ENCODE peak calls at places on chromosomes 13 and 19, in ten cellular contexts. H is hypothalamus; Z is endothelial cell; I is left kidney; F is stimulated activated CD8-positive, alpha-beta memory T cell treated with anti-CD3 and anti-CD28 coated beads, Interleukin-7, amount 100 ng/mL, for 24 hours; Q is NCI-H1092; T is iPS-NIHi11; E is mucosa of descending colon; S is AML-193; L is activated gamma-delta T cell treated with anti-CD3 and anti-CD28 coated beads, Interleukin-2, amount 50 U/mL, for 16 hours. B is an unnamed sample.

GRCh38 chr13:101230271-101230890 is 185.9 kb downstream of the NALCN start:
- DNase-seq in E (no peak), L (no peak), F (no peak), Q (no peak), I (peak; percentile 6), T (no peak), H (no peak), S (no peak), Z (no peak), B (no peak)

GRCh38 chr13:61777281-61777680 is 361.6 kb upstream of the PCDH20 start:
- DNase-seq in I (peak; percentile 4), S (no peak), Q (no peak), F (no peak), L (no peak), H (no peak), T (peak; percentile 5), Z (no peak), E (no peak), B (no peak)

GRCh38 chr13:71517004-71517403 is 350.0 kb downstream of the DACH1 start:
- DNase-seq in Q (no peak), T (no peak), L (no peak), Z (no peak), I (no peak), F (no peak), S (no peak), E (no peak), H (no peak), B (no peak)

GRCh38 chr13:41075034-41075433 is 13.7 kb downstream of the WBP4 start:
- DNase-seq in L (peak; percentile 2), Z (peak; percentile 19), I (peak; percentile 61), E (no peak), H (no peak), T (peak; percentile 46), F (no peak), S (peak; percentile 57), Q (no peak), B (no peak)

GRCh38 chr19:9295411-9295849 is 14.2 kb downstream of the ZNF699 start:
- DNase-seq in E (no peak), L (no peak), Z (no peak), S (no peak), Q (no peak), F (no peak), H (no peak), I (no peak), T (no peak), B (no peak)

GRCh38 chr19:8304841-8305621 is 3.1 kb downstream of the CD320 start:
- DNase-seq in H (no peak), I (peak; percentile 40), Z (peak; percentile 43), F (no peak), T (peak; percentile 94), E (peak; percentile 51), S (no peak), L (no peak), Q (no peak), B (no peak)

GRCh38 chr19:51571599-51571998 is 516 bp downstream of the ZNF175 start:
- DNase-seq in S (no peak), F (no peak), E (no peak), I (peak; percentile 17), Z (no peak), H (no peak), Q (no peak), L (no peak), T (no peak), B (no peak)

GRCh38 chr19:30069535-30070197 is 127.6 kb downstream of the URI1 start:
- DNase-seq in F (no peak), I (peak; percentile 19), S (no peak), L (no peak), E (no peak), Z (no peak), H (no peak), T (no peak), Q (no peak), B (no peak)

GRCh38 chr13:20247403-20247802 is 15.3 kb upstream of the GJB6 start:
- DNase-seq in H (no peak), Z (no peak), S (no peak), F (no peak), I (no peak), E (peak; percentile 40), L (no peak), Q (no peak), T (no peak), B (no peak)

GRCh38 chr13:50948576-50948975 is 39.0 kb downstream of the RNASEH2B start:
- DNase-seq in H (no peak), T (no peak), S (no peak), E (no peak), L (no peak), Q (no peak), Z (no peak), I (no peak), F (no peak), B (no peak)

GRCh38 chr13:32134241-32134801 is 102.7 kb downstream of the FRY start:
- DNase-seq in T (no peak), Q (no peak), E (no peak), H (no peak), I (no peak), L (no peak), S (no peak), F (no peak), Z (no peak), B (no peak)

GRCh38 chr19:13024958-13025653 is 29.8 kb downstream of the NFIX start:
- DNase-seq in Z (peak; percentile 50), L (no peak), T (no peak), I (peak; percentile 38), Q (no peak), E (peak; percentile 68), S (no peak), F (no peak), H (no peak), B (no peak)

GRCh38 chr13:49020940-49021548 is 45.3 kb downstream of the FNDC3A start:
- DNase-seq in F (no peak), Q (no peak), L (no peak), I (no peak), S (no peak), H (no peak), E (no peak), T (peak; percentile 33), Z (no peak), B (no peak)

GRCh38 chr13:23428183-23428528 is 5.3 kb downstream of the SACS start:
- DNase-seq in Z (no peak), E (no peak), L (no peak), S (no peak), F (no peak), I (no peak), H (no peak), Q (no peak), T (no peak), B (no peak)

GRCh38 chr19:16588824-16589577 is 16.8 kb upstream of the SLC35E1 start:
- DNase-seq in Q (no peak), H (no peak), L (no peak), T (no peak), F (no peak), Z (no peak), I (peak; percentile 27), E (no peak), S (no peak), B (no peak)

GRCh38 chr13:26660185-26660584 is 100.4 kb downstream of the GPR12 start:
- DNase-seq in Z (no peak), E (no peak), L (no peak), S (no peak), T (no peak), Q (no peak), H (no peak), F (no peak), I (no peak), B (no peak)

GRCh38 chr19:18020212-18021067 is 12.5 kb downstream of the ARRDC2 start:
- DNase-seq in Z (no peak), I (no peak), E (peak; percentile 72), F (no peak), T (peak; percentile 44), Q (no peak), H (peak; percentile 75), L (no peak), S (no peak), B (no peak)

GRCh38 chr19:5193192-5193591 is 147.4 kb downstream of the PTPRS start:
- DNase-seq in T (peak; percentile 85), E (no peak), S (no peak), I (peak; percentile 51), F (no peak), Q (peak; percentile 62), Z (no peak), L (no peak), H (no peak), B (no peak)

GRCh38 chr13:92805766-92806165 is 420.8 kb upstream of the GPC6 start:
- DNase-seq in H (no peak), T (no peak), Z (no peak), F (no peak), I (no peak), S (no peak), L (no peak), Q (no peak), E (no peak), B (no peak)

GRCh38 chr13:42396501-42396900 is 124.5 kb downstream of the AKAP11 start:
- DNase-seq in E (peak; percentile 38), S (no peak), L (no peak), H (no peak), F (no peak), T (no peak), Q (no peak), Z (no peak), I (no peak), B (peak; percentile 26)

GRCh38 chr13:41597348-41598041 is 140.1 kb downstream of the RGCC start:
- DNase-seq in S (no peak), L (no peak), E (no peak), H (no peak), F (no peak), I (no peak), Q (no peak), Z (no peak), T (no peak), B (no peak)

GRCh38 chr19:30791116-30791515 is 418.9 kb downstream of the ZNF536 start:
- DNase-seq in T (no peak), L (no peak), E (no peak), Z (no peak), H (no peak), I (no peak), S (no peak), F (no peak), Q (no peak), B (no peak)

GRCh38 chr19:33175886-33176669 is 18.1 kb upstream of the LRP3 start:
- DNase-seq in T (peak; percentile 63), H (no peak), Q (no peak), L (no peak), F (peak; percentile 10), E (peak; percentile 43), S (peak; percentile 22), I (peak; percentile 66), Z (no peak), B (peak; percentile 17)

GRCh38 chr13:114035583-114036501 is 62.0 kb upstream of the C13orf46 start:
- DNase-seq in Z (peak; percentile 47), F (no peak), T (no peak), E (no peak), I (peak; percentile 82), L (no peak), S (no peak), Q (no peak), H (peak; percentile 78), B (no peak)

GRCh38 chr13:74129500-74130144 is 4.6 kb downstream of the KLF12 start:
- DNase-seq in F (no peak), H (no peak), T (no peak), Q (no peak), L (peak; percentile 4), S (no peak), Z (no peak), E (peak; percentile 57), I (no peak), B (no peak)

GRCh38 chr19:14073925-14074838 is 1.6 kb downstream of the MISP3 start:
- DNase-seq in H (peak; percentile 44), F (no peak), S (no peak), T (no peak), I (peak; percentile 50), E (peak; percentile 83), L (no peak), Q (no peak), Z (no peak), B (no peak)

GRCh38 chr19:16698914-16699313 is 20.7 kb upstream of the NWD1 start:
- DNase-seq in E (peak; percentile 32), I (no peak), Q (no peak), T (no peak), F (no peak), S (no peak), Z (no peak), H (no peak), L (no peak), B (no peak)

GRCh38 chr13:39106216-39106995 is 68.2 kb downstream of the NHLRC3 start:
- DNase-seq in T (no peak), F (no peak), L (no peak), S (no peak), Z (no peak), Q (peak; percentile 58), E (no peak), H (no peak), I (no peak), B (no peak)